ENCODE peak calls at places on chromosomes 4 and X, in six cellular contexts. One of them, this sample, is unnamed.

GRCh38 chr4:105805501-105806120 is 89.7 kb upstream of the NPNT start:
- DNase-seq in RWPE1: no peak
- DNase-seq in A673: peak; percentile 74
- DNase-seq in Calu3: no peak
- DNase-seq in brain microvascular endothelial cell: no peak
- DNase-seq in GM23338: no peak
- DNase-seq in this sample: no peak

GRCh38 chr4:114384629-114385028 is 214.0 kb upstream of the UGT8 start:
- DNase-seq in RWPE1: no peak
- DNase-seq in A673: peak; percentile 58
- DNase-seq in Calu3: peak; percentile 8
- DNase-seq in brain microvascular endothelial cell: peak; percentile 46
- DNase-seq in GM23338: peak; percentile 56
- DNase-seq in this sample: no peak

GRCh38 chr4:41103657-41104056 is 110.7 kb downstream of the APBB2 start:
- DNase-seq in RWPE1: no peak
- DNase-seq in A673: no peak
- DNase-seq in Calu3: no peak
- DNase-seq in brain microvascular endothelial cell: no peak
- DNase-seq in GM23338: no peak
- DNase-seq in this sample: no peak

GRCh38 chrX:9942086-9942485 is 25.1 kb upstream of the CLDN34 start:
- DNase-seq in RWPE1: no peak
- DNase-seq in A673: no peak
- DNase-seq in Calu3: no peak
- DNase-seq in brain microvascular endothelial cell: no peak
- DNase-seq in GM23338: no peak
- DNase-seq in this sample: no peak

GRCh38 chr4:139606600-139607301 is 50.7 kb upstream of the SETD7 start:
- DNase-seq in RWPE1: no peak
- DNase-seq in A673: peak; percentile 83
- DNase-seq in Calu3: no peak
- DNase-seq in brain microvascular endothelial cell: peak; percentile 54
- DNase-seq in GM23338: no peak
- DNase-seq in this sample: no peak

GRCh38 chr4:45317276-45317675 is 590.9 kb upstream of the GNPDA2 start:
- DNase-seq in RWPE1: peak; percentile 4
- DNase-seq in A673: peak; percentile 16
- DNase-seq in Calu3: no peak
- DNase-seq in brain microvascular endothelial cell: no peak
- DNase-seq in GM23338: no peak
- DNase-seq in this sample: no peak

GRCh38 chr4:114225462-114225861 is 246.0 kb upstream of the ARSJ start:
- DNase-seq in RWPE1: no peak
- DNase-seq in A673: no peak
- DNase-seq in Calu3: no peak
- DNase-seq in brain microvascular endothelial cell: no peak
- DNase-seq in GM23338: no peak
- DNase-seq in this sample: no peak

GRCh38 chr4:145326491-145326890 is 146.1 kb upstream of the OTUD4 start:
- DNase-seq in RWPE1: no peak
- DNase-seq in A673: no peak
- DNase-seq in Calu3: no peak
- DNase-seq in brain microvascular endothelial cell: no peak
- DNase-seq in GM23338: no peak
- DNase-seq in this sample: no peak

GRCh38 chrX:142134533-142134932 is 70.6 kb downstream of the MAGEC2 start:
- DNase-seq in RWPE1: no peak
- DNase-seq in A673: no peak
- DNase-seq in Calu3: no peak
- DNase-seq in brain microvascular endothelial cell: no peak
- DNase-seq in GM23338: no peak
- DNase-seq in this sample: no peak

GRCh38 chrX:43108828-43109227 is 330.9 kb upstream of the PPP1R2C start:
- DNase-seq in RWPE1: no peak
- DNase-seq in A673: no peak
- DNase-seq in Calu3: no peak
- DNase-seq in brain microvascular endothelial cell: no peak
- DNase-seq in GM23338: no peak
- DNase-seq in this sample: no peak

GRCh38 chrX:110012818-110013484 is 10.0 kb downstream of the TMEM164 start:
- DNase-seq in RWPE1: no peak
- DNase-seq in A673: no peak
- DNase-seq in Calu3: peak; percentile 35
- DNase-seq in brain microvascular endothelial cell: no peak
- DNase-seq in GM23338: no peak
- DNase-seq in this sample: no peak

GRCh38 chrX:129665916-129666644 is 11.3 kb upstream of the APLN start:
- DNase-seq in RWPE1: peak; percentile 72
- DNase-seq in A673: peak; percentile 46
- DNase-seq in Calu3: peak; percentile 39
- DNase-seq in brain microvascular endothelial cell: peak; percentile 77
- DNase-seq in GM23338: peak; percentile 40
- DNase-seq in this sample: no peak
- TF ChIP-seq CTCF in RWPE1: no peak
- TF ChIP-seq CTCF in A673: no peak
- TF ChIP-seq CTCF in Calu3: no peak
- TF ChIP-seq CTCF in brain microvascular endothelial cell: no peak
- TF ChIP-seq CTCF in GM23338: no peak
- TF ChIP-seq CTCF in this sample: no peak

DNA sequence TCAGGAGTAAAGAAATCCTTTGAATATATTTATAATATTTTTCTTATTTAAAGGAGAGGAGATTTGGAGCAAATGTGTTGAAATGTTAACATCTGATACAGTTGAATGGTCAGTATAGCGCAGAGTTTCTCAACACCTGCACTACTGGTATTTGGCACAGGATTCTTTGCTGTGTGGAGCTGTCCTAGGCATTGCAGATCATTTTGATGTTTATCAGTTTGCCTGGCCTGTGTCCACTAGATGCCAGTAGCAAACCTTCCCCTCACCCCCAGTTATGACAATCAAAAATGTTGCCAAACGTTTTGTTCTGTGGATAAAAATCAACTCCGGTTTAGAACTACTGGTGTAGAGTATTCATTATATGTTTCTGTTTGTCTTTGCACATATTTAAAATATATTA is 765.3 kb upstream of the SLIT2 start:
- DNase-seq in RWPE1: no peak
- DNase-seq in A673: peak; percentile 42
- DNase-seq in Calu3: peak; percentile 17
- DNase-seq in brain microvascular endothelial cell: peak; percentile 14
- DNase-seq in GM23338: no peak
- DNase-seq in this sample: no peak
- TF ChIP-seq CTCF in RWPE1: peak; percentile 7
- TF ChIP-seq CTCF in A673: peak; percentile 41
- TF ChIP-seq CTCF in Calu3: no peak
- TF ChIP-seq CTCF in brain microvascular endothelial cell: peak; percentile 61
- TF ChIP-seq CTCF in GM23338: peak; percentile 42
- TF ChIP-seq CTCF in this sample: no peak

GRCh38 chrX:48601741-48602394 is 4.6 kb downstream of the WDR13 start:
- DNase-seq in RWPE1: no peak
- DNase-seq in A673: no peak
- DNase-seq in Calu3: no peak
- DNase-seq in brain microvascular endothelial cell: no peak
- DNase-seq in GM23338: no peak
- DNase-seq in this sample: no peak

GRCh38 chrX:48611703-48612102 is 14.4 kb downstream of the WDR13 start:
- DNase-seq in RWPE1: no peak
- DNase-seq in A673: no peak
- DNase-seq in Calu3: no peak
- DNase-seq in brain microvascular endothelial cell: no peak
- DNase-seq in GM23338: no peak
- DNase-seq in this sample: no peak

GRCh38 chrX:48600226-48600625 is 2.9 kb downstream of the WDR13 start:
- DNase-seq in RWPE1: no peak
- DNase-seq in A673: no peak
- DNase-seq in Calu3: no peak
- DNase-seq in brain microvascular endothelial cell: no peak
- DNase-seq in GM23338: no peak
- DNase-seq in this sample: no peak

GRCh38 chrX:48604701-48605100 is 7.4 kb downstream of the WDR13 start:
- DNase-seq in RWPE1: no peak
- DNase-seq in A673: no peak
- DNase-seq in Calu3: no peak
- DNase-seq in brain microvascular endothelial cell: no peak
- DNase-seq in GM23338: no peak
- DNase-seq in this sample: no peak

DNA sequence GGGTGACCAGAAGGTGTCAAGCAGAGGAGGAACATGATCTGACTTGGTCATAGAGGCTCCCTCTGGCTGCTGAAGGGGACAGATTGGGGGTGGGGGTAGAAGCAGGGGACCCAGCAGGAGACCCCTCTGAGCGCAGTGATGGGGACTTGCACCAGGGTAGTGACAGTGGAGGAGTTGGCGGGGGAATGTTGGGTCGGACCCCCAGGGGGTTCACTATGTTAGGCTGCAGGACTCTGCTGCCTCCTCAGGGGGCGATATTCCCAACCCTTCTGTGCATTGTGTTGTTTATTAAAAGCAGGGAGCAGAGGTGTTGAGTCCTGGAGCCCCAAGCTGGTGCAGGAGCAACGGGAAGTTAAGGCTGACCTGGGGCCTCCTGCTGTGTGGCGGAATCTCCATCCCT is 8.8 kb downstream of the WDR13 start:
- DNase-seq in RWPE1: no peak
- DNase-seq in A673: no peak
- DNase-seq in Calu3: no peak
- DNase-seq in brain microvascular endothelial cell: no peak
- DNase-seq in GM23338: peak; percentile 62
- DNase-seq in this sample: no peak
- TF ChIP-seq CTCF in RWPE1: no peak
- TF ChIP-seq CTCF in A673: peak; percentile 36
- TF ChIP-seq CTCF in Calu3: no peak
- TF ChIP-seq CTCF in brain microvascular endothelial cell: peak; percentile 36
- TF ChIP-seq CTCF in GM23338: peak; percentile 42
- TF ChIP-seq CTCF in this sample: no peak

DNA sequence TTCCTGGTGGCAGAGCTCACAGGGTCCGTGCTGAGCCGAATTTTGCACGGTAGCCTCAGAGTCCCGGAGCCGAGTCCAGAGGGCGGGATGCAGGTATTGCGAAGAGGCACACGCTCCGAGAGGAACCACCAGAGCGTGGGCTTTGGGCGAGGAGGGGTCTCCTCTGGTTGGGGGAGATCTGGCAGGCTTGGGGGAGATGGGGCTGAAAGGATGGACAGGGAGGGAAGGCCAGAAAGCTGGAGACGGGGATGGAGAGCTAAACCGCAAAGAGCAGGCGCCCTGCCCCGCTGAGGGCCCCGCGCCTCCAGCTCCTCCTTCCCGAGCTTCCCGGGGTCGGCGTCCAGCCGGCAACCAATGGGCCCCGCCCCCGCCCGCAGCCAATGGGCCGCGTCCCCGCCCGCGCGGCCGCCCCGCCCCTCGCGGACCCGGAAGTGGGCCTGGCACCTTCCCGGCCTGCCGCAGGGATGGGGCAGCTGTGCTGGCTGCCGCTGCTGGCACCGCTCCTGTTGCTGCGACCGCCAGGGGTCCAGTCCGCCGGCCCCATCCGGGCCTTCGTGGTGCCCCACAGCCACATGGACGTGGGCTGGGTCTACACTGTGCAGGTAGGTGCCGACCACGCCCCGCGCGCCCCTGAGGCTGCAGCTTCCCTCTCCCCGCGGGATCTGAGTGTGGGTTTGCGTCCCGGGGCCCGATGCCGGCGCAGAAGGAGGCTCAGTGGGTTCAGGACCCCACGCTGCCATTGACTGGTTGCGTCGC is at the start of gene MAN2B2:
- DNase-seq in RWPE1: peak; percentile 86
- DNase-seq in A673: peak; percentile 89
- DNase-seq in Calu3: peak; percentile 92
- DNase-seq in brain microvascular endothelial cell: peak; percentile 57
- DNase-seq in GM23338: peak; percentile 92
- DNase-seq in this sample: peak; percentile 92
- TF ChIP-seq CTCF in RWPE1: no peak
- TF ChIP-seq CTCF in A673: no peak
- TF ChIP-seq CTCF in Calu3: no peak
- TF ChIP-seq CTCF in brain microvascular endothelial cell: no peak
- TF ChIP-seq CTCF in GM23338: no peak
- TF ChIP-seq CTCF in this sample: no peak

DNA sequence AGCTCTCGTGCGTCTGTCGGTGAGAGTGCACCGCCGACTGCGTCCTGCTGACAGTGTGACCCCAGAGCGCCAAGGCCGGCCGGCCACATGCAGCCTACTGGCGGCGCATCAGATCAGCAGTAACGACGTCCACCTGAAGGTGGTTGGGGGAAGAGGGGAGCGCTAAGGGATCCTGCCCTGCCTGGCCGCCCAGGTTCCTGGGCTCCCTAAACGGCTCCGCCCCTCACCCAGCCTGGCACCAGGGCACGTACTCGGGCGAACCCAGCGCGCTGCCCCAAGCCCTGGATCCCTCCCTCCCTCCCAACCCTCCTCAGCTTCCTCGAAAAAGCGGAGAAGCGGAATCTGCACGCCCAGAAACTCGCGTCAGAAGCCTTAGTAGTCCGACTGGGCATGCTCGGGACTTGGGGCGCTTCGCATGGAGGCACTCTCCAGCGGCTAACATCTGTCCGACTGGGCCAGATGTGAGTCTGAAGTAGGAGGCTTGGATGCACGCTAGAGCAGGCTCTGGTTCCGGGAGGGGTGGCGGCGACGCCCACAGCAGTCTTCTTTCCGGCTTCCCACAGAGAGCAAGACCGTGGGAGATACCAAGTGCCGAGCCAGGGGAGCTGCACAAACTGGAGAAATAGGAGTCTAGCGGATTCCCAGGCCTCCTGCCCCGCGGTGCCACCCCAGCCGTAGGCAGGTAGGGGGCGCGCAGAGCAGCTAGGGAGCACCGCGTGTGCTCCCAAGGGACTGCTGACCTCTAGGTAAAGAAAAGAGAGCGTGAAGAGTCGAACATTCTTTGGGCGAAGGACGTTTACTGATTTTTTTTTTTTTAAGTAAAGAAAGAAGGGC is 114.4 kb upstream of the TEX13C start:
- DNase-seq in RWPE1: peak; percentile 14
- DNase-seq in A673: peak; percentile 95
- DNase-seq in Calu3: no peak
- DNase-seq in brain microvascular endothelial cell: peak; percentile 22
- DNase-seq in GM23338: peak; percentile 78
- DNase-seq in this sample: peak; percentile 17
- TF ChIP-seq CTCF in RWPE1: peak; percentile 19
- TF ChIP-seq CTCF in A673: peak; percentile 53
- TF ChIP-seq CTCF in Calu3: no peak
- TF ChIP-seq CTCF in brain microvascular endothelial cell: no peak
- TF ChIP-seq CTCF in GM23338: peak; percentile 53
- TF ChIP-seq CTCF in this sample: no peak

GRCh38 chrX:48648299-48648698 is 35.3 kb upstream of the WAS start:
- DNase-seq in RWPE1: peak; percentile 13
- DNase-seq in A673: peak; percentile 58
- DNase-seq in Calu3: peak; percentile 18
- DNase-seq in brain microvascular endothelial cell: peak; percentile 12
- DNase-seq in GM23338: peak; percentile 77
- DNase-seq in this sample: peak; percentile 22
- TF ChIP-seq CTCF in RWPE1: peak; percentile 13
- TF ChIP-seq CTCF in A673: peak; percentile 45
- TF ChIP-seq CTCF in Calu3: no peak
- TF ChIP-seq CTCF in brain microvascular endothelial cell: peak; percentile 42
- TF ChIP-seq CTCF in GM23338: peak; percentile 59
- TF ChIP-seq CTCF in this sample: peak; percentile 27